ENCODE peak calls at places on chromosomes 3 and 15, in five cellular contexts. S is GM12878, I is HepG2, W is A549, B is substantia nigra. K is an unnamed sample.

GRCh38 chr3:10726787-10727186 is 89.2 kb upstream of the SLC6A11 start:
- DNase-seq in B (no peak), I (no peak), W (no peak), S (no peak), K (no peak)

GRCh38 chr15:58472821-58473581 is 41.2 kb downstream of the LIPC start:
- DNase-seq in W (no peak), S (no peak), I (no peak), B (no peak), K (no peak)

GRCh38 chr15:81275711-81276417 is 48.1 kb downstream of the STARD5 start:
- DNase-seq in S (no peak), W (no peak), B (no peak), I (no peak), K (no peak)

GRCh38 chr3:99373088-99373875 is 265.1 kb upstream of the COL8A1 start:
- DNase-seq in B (no peak), W (no peak), S (no peak), I (no peak), K (no peak)

GRCh38 chr3:42505203-42505848 is 2.9 kb downstream of the VIPR1 start:
- DNase-seq in B (no peak), I (no peak), S (no peak), W (no peak), K (no peak)

GRCh38 chr15:31214864-31215489 is 111.7 kb upstream of the KLF13 start:
- DNase-seq in I (no peak), B (no peak), W (peak; percentile 35), S (no peak), K (peak; percentile 26)

GRCh38 chr15:63505842-63506222 is 1.4 kb downstream of the USP3 start:
- DNase-seq in B (no peak), W (no peak), S (no peak), I (no peak), K (no peak)

GRCh38 chr3:9944271-9944670 is 7.9 kb downstream of the PRRT3 start:
- DNase-seq in S (no peak), I (no peak), W (no peak), B (no peak), K (peak; percentile 52)

GRCh38 chr3:64143399-64144130 is 81.7 kb downstream of the PRICKLE2 start:
- DNase-seq in S (no peak), W (peak; percentile 33), B (no peak), I (no peak), K (no peak)

GRCh38 chr3:139870000-139870675 is 64.8 kb upstream of the CLSTN2 start:
- DNase-seq in S (no peak), B (no peak), I (no peak), W (no peak), K (no peak)

GRCh38 chr15:31096563-31096962 is 5.0 kb downstream of the TRPM1 start:
- DNase-seq in B (no peak), W (no peak), I (no peak), S (no peak), K (no peak)

DNA sequence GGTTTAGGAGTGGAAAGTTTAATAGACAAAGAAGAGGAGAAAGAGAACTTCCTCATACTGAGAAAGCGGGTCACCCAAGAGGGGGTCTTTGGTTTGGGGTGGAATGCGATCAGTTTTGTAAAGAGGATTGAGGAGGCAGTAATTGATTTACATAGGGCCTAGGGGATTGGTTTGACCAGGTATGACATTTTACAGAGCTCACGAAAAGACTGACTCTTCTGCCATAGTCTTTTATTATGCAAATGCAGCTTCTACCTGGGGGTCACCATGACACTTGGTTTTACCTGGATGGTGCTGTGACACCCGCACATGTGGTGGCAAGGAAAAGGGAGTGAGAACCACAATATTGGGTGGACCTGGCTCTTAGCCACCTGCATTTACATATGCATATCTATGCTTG is 6.8 kb upstream of the NME9 start:
- DNase-seq in I (no peak), B (no peak), S (no peak), W (no peak), K (no peak)
- H3K27ac ChIP-seq in I (no peak overlapping the region), B (no peak overlapping the region), S (no peak overlapping the region), W (no peak overlapping the region), K (no peak overlapping the region)

GRCh38 chr3:126914226-126914625 is 68.7 kb upstream of the PLXNA1 start:
- DNase-seq in B (no peak), I (no peak), W (no peak), S (no peak), K (no peak)
- H3K27ac ChIP-seq in B (no peak overlapping the region), I (no peak overlapping the region), W (no peak overlapping the region), S (no peak overlapping the region), K (no peak overlapping the region)

GRCh38 chr3:8578282-8578681 is 66.3 kb downstream of the SSUH2 start:
- DNase-seq in W (no peak), B (no peak), I (no peak), S (peak; percentile 9), K (no peak)

GRCh38 chr3:8575364-8576104 is 69.1 kb downstream of the SSUH2 start:
- DNase-seq in I (no peak), S (no peak), W (no peak), B (no peak), K (no peak)

GRCh38 chr3:8576841-8577553 is 67.6 kb downstream of the SSUH2 start:
- DNase-seq in S (no peak), W (no peak), B (no peak), I (no peak), K (no peak)

GRCh38 chr3:8574670-8575322 is 69.8 kb downstream of the SSUH2 start:
- DNase-seq in B (no peak), I (no peak), S (no peak), W (no peak), K (no peak)

GRCh38 chr3:8576436-8576835 is 68.2 kb downstream of the SSUH2 start:
- DNase-seq in W (no peak), I (no peak), B (no peak), S (no peak), K (no peak)
- H3K27ac ChIP-seq in W (no peak overlapping the region), I (no peak overlapping the region), B (no peak overlapping the region), S (no peak overlapping the region), K (no peak overlapping the region)

GRCh38 chr3:148955544-148956346 is 35.6 kb upstream of the GYG1 start:
- DNase-seq in S (no peak), B (peak; percentile 11), W (peak; percentile 72), I (peak; percentile 47), K (peak; percentile 19)
- H3K27ac ChIP-seq in S (no peak overlapping the region), B (no peak overlapping the region), W (peak overlapping the region; percentile 53), I (no peak overlapping the region), K (peak overlapping the region; percentile 96)

K was measured in right cardiac atrium.